ENCODE peak calls at places on chromosomes 5 and 9, in four cellular contexts. U is adipocyte, P is fibroblast of mammary gland, K is GM12865. T is an unnamed sample.

GRCh38 chr5:81665795-81666194 is 85.1 kb downstream of the SSBP2 start:
- DNase-seq in K (no peak), U (no peak), P (no peak), T (no peak)

GRCh38 chr5:133287500-133287899 is 235.7 kb downstream of the HSPA4 start:
- DNase-seq in U (peak; percentile 35), P (peak; percentile 48), K (peak; percentile 39), T (no peak)

GRCh38 chr5:144468542-144468941 is 297.9 kb downstream of the KCTD16 start:
- DNase-seq in U (peak; percentile 10), K (no peak), P (no peak), T (no peak)

GRCh38 chr9:16499866-16500265 is 370.6 kb downstream of the BNC2 start:
- DNase-seq in U (no peak), K (no peak), P (no peak), T (no peak)

GRCh38 chr9:111008148-111009075 is 29.9 kb downstream of the LPAR1 start:
- DNase-seq in P (no peak), K (no peak), U (no peak), T (no peak)

GRCh38 chr5:36694351-36694750 is 87.9 kb downstream of the SLC1A3 start:
- DNase-seq in K (no peak), P (peak; percentile 58), U (no peak), T (no peak)

GRCh38 chr5:77129386-77129785 is 42.3 kb upstream of the ZBED3 start:
- DNase-seq in U (peak; percentile 47), P (peak; percentile 39), K (peak; percentile 29), T (peak; percentile 16)

GRCh38 chr9:28073278-28073677 is 500.0 kb upstream of the C9orf72 start:
- DNase-seq in K (peak; percentile 40), P (peak; percentile 45), U (peak; percentile 54), T (no peak)

GRCh38 chr9:2101524-2101923 is 86.4 kb downstream of the SMARCA2 start:
- DNase-seq in U (no peak), P (no peak), K (no peak), T (no peak)

GRCh38 chr5:117262607-117263131 is 688.0 kb upstream of the SEMA6A start:
- DNase-seq in P (no peak), U (no peak), K (no peak), T (no peak)

DNA sequence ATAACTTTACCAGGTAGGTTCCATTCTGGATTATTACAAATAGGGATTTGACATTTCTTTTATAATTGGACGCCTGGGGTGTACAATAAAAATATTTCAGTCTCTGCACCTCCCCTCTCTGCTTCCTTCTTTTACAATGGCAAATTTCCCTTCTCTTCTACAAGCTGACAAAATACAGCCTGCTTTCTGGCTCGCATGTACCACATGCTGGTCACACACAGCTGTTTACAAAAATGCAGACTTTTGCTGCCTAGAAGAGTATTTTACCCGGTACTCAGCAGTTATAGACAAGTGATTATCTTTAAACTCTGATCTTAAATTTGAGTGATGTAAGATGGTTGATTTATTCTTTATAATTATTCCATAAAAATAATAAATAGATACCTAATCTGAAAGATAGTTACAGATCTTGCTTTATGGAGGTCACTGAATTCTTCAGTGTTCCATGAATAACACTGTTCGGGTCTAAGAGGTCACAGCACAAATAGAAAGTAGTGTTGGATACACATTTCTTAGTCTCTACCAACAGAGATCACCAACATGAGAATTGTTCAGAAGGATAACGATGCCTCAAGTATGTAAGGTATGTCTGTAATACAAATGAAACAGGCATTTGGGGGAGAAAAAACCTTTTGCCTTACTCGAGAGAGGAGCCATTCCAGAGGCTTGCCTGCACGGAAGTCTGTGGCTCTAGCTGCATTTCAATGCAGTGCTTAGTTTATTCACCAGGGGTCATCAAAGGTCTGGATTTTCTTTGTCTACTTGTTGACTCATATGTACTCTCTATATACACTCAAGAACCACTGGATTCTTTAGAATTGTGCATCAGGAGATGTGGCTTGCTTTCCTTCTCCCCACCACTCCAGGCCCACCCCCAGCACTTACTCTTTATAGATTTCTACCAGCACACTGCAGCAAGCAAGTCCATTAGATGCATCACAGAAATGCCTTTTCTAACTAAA is 206.6 kb upstream of the RFX3 start:
- DNase-seq in P (peak; percentile 86), K (peak; percentile 83), U (peak; percentile 92), T (peak; percentile 66)
- H3K4me3 ChIP-seq in P (no peak overlapping the region), K (peak overlapping the region; percentile 11), U (peak overlapping the region; percentile 76), T (no peak overlapping the region)

DNA sequence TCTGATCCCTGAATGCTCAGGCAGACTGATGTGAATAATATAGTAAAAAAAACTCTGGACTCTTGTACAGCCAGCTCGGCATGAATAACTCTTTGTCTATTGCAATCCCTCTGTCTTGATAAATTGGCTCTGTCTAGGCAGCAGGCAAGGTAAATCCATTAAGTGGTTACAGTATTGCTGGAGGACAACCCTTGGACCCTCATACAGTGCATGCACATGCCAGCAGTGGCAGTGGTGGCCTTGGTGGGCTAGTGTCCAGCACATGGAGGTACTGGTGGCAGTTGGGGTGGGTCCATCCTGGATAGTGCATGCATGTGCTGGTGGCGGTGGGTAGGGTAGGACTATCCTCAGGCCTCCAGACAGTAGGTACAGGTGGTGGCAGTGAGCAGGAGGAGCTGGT is 38.9 kb downstream of the DNAJC21 start:
- DNase-seq in P (no peak), K (no peak), U (no peak), T (no peak)
- H3K4me3 ChIP-seq in P (no peak overlapping the region), K (no peak overlapping the region), U (no peak overlapping the region), T (no peak overlapping the region)

GRCh38 chr9:89278551-89278950 is 32.4 kb upstream of the CKS2 start:
- DNase-seq in P (no peak), U (no peak), K (no peak), T (no peak)

GRCh38 chr9:89277043-89277442 is 34.0 kb upstream of the CKS2 start:
- DNase-seq in U (no peak), K (no peak), P (no peak), T (no peak)

GRCh38 chr9:89278997-89279739 is 31.8 kb upstream of the CKS2 start:
- DNase-seq in K (peak; percentile 56), P (peak; percentile 81), U (peak; percentile 89), T (no peak)

GRCh38 chr9:89274838-89275237 is 36.2 kb upstream of the CKS2 start:
- DNase-seq in P (peak; percentile 99), U (peak; percentile 23), K (no peak), T (no peak)

GRCh38 chr9:89277454-89277853 is 33.5 kb upstream of the CKS2 start:
- DNase-seq in U (peak; percentile 8), K (peak; percentile 38), P (peak; percentile 27), T (no peak)
- H3K4me3 ChIP-seq in U (no peak overlapping the region), K (no peak overlapping the region), P (no peak overlapping the region), T (no peak overlapping the region)

DNA sequence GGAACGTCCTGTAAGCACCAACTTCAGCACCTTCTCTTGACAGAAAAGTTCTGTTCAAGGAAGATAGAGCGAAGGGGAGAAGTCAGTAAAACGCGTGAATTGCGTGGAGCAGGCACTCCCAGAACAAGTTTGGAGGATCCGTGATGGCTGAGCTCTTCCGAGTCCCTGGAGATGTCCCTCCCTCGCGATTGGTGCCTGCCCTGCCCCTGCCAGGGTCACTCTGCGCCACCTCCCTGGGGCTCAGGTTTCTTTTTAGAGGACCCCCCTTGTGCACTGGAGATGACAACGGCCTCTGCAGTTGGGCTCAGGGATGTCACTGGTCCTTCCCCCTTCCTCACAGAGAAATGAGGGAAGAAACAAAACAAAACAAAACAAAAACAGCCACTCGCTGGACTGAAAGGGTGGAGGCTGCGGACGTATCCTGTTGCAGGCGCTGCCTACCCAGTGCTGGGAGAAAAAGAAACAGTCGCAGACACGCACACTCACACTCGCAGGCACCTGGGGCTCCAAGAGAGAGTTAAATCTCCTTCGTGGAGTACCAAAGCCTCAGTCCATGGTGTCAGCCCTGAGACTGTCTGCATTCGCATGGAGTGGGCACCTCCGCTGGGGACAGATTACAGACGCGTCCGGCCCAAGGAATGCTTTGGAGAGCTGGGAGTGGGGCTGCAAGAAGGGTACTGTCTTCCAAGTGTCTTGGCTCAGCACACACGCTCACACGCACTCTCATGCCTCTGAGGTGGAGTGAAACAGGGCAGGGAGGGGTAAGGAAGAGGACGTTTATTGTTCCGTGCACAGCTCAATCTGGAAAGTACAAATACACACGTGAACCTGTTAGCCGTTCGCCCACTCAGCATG is 512.6 kb downstream of the SLCO4C1 start:
- DNase-seq in K (no peak), P (no peak), U (no peak), T (no peak)
- H3K4me3 ChIP-seq in K (peak overlapping the region; percentile 11), P (no peak overlapping the region), U (peak overlapping the region; percentile 72), T (peak overlapping the region; percentile 24)

GRCh38 chr5:172849636-172850453 is 15.8 kb downstream of the ERGIC1 start:
- DNase-seq in U (no peak), P (peak; percentile 75), K (peak; percentile 84), T (peak; percentile 84)
- H3K4me3 ChIP-seq in U (no peak overlapping the region), P (no peak overlapping the region), K (no peak overlapping the region), T (no peak overlapping the region)

GRCh38 chr5:174310243-174310642 is 264.7 kb downstream of the NSG2 start:
- DNase-seq in U (no peak), P (no peak), K (no peak), T (no peak)

GRCh38 chr5:174312641-174313040 is 267.1 kb downstream of the NSG2 start:
- DNase-seq in K (no peak), U (no peak), P (no peak), T (no peak)

GRCh38 chr5:174311121-174311520 is 265.6 kb downstream of the NSG2 start:
- DNase-seq in P (no peak), U (no peak), K (no peak), T (no peak)

GRCh38 chr5:174312270-174312617 is 266.7 kb downstream of the NSG2 start:
- DNase-seq in K (no peak), U (no peak), P (no peak), T (no peak)

DNA sequence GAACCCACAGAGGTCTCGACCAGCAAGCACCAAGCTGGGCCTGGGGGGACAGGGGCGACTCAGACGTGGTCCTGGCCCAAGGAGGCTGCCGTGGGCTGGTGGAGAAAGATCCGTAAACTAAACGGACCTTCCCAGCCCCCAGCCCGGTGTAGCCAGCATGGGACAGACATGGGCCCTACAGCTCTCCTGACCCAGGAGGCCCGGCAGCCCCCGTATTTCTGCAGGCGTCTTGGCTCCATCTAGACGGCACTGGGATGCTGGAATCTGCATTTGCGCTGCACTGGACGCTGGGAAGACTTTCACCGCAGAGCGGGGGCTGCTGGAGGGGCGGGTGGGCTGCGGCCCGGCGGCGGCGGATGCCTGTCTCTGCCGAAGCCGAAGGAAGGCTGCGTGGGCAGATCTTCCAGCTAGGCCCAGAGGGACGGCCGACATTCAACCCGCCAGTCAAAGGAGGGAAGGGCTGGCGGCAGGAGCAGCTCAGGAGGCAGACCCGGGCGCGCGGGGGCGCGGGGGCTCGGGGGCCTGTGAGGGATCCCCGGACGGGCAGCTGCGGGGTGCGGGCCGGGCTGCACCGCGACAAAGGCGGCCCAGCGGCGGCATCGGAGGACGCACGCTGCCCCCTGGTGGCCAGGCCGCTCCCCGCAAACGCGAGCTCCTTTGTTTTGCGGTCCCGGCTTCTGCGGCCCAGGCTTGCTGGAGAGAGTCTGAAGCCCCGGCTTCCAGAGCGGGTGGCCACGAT is 266.2 kb downstream of the NSG2 start:
- DNase-seq in P (peak; percentile 34), U (peak; percentile 84), K (peak; percentile 73), T (peak; percentile 50)
- H3K4me3 ChIP-seq in P (peak overlapping the region; percentile 4), U (peak overlapping the region; percentile 44), K (peak overlapping the region; percentile 20), T (peak overlapping the region; percentile 11)

DNA sequence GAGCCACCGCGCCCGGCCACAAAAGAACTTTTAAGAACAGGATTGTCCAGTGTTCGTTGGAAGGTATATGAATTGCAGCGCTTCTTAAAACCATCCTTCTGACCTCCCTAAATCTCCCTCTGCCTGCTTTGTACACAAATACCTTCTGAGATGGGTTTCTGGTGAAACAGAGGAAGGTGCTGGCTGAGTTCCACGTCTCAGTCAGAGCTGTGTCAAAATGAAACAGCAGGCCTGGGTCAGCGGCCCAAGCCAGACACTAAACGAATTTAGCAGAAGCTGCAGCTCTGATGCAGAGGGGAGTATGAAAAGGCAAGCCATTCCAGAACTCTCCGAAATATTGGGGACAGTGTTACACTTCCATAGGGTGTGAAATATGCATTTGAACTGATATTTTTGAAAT is 37.8 kb upstream of the CRB2 start:
- DNase-seq in U (no peak), P (no peak), K (peak; percentile 92), T (no peak)
- H3K4me3 ChIP-seq in U (no peak overlapping the region), P (no peak overlapping the region), K (no peak overlapping the region), T (no peak overlapping the region)